ENCODE peak calls at places on chromosomes 3 and 15, in four cellular contexts. S, A, K and E are unnamed samples.

GRCh38 chr3:37712918-37713819 is 148.5 kb upstream of the CTDSPL start:
- DNase-seq in S (no peak), A (peak), K (no peak), E (no peak)

GRCh38 chr3:171833775-171834460 is 9.2 kb upstream of the TMEM212 start:
- DNase-seq in S (no peak), A (peak), K (no peak), E (no peak)

GRCh38 chr3:87120850-87121249 is 106.3 kb upstream of the CHMP2B start:
- DNase-seq in S (no peak), A (no peak), K (no peak), E (peak)

GRCh38 chr3:172749201-172749965 is 1.1 kb upstream of the ECT2 start:
- DNase-seq in S (no peak), A (peak), K (peak), E (peak)

GRCh38 chr3:171876651-171877272 is 33.6 kb downstream of the TMEM212 start:
- DNase-seq in S (no peak), A (peak), K (no peak), E (peak)

GRCh38 chr3:188253123-188253793 is 99.3 kb downstream of the LPP start:
- DNase-seq in S (no peak), A (no peak), K (no peak), E (no peak)

GRCh38 chr3:120524171-120524923 is 71.8 kb upstream of the NDUFB4 start:
- DNase-seq in S (no peak), A (peak), K (no peak), E (no peak)

GRCh38 chr3:158434412-158435038 is 136.5 kb upstream of the MLF1 start:
- DNase-seq in S (peak), A (peak), K (peak), E (peak)

GRCh38 chr3:52046186-52046913 is 10.0 kb downstream of the DUSP7 start:
- DNase-seq in S (no peak), A (peak), K (no peak), E (peak)

GRCh38 chr3:58072046-58072445 is 63.8 kb downstream of the FLNB start:
- DNase-seq in S (no peak), A (peak), K (no peak), E (no peak)

GRCh38 chr15:63551400-63551799 is 45.8 kb upstream of the FBXL22 start:
- DNase-seq in S (no peak), A (peak), K (no peak), E (peak)

GRCh38 chr15:74242296-74242929 is 6.3 kb downstream of the CCDC33 start:
- DNase-seq in S (no peak), A (peak), K (no peak), E (no peak)

GRCh38 chr3:46926039-46926438 is 48.5 kb downstream of the PTH1R start:
- DNase-seq in S (no peak), A (peak), K (no peak), E (peak)

GRCh38 chr3:16508242-16508575 is 5.3 kb downstream of the RFTN1 start:
- DNase-seq in S (no peak), A (no peak), K (no peak), E (no peak)

GRCh38 chr3:57919987-57920386 is 88.2 kb upstream of the FLNB start:
- DNase-seq in S (no peak), A (no peak), K (no peak), E (no peak)

GRCh38 chr15:70478251-70478990 is 284.9 kb downstream of the UACA start:
- DNase-seq in S (no peak), A (no peak), K (no peak), E (no peak)

GRCh38 chr3:188956839-188957489 is 214.8 kb upstream of the TPRG1 start:
- DNase-seq in S (no peak), A (peak), K (no peak), E (no peak)

DNA sequence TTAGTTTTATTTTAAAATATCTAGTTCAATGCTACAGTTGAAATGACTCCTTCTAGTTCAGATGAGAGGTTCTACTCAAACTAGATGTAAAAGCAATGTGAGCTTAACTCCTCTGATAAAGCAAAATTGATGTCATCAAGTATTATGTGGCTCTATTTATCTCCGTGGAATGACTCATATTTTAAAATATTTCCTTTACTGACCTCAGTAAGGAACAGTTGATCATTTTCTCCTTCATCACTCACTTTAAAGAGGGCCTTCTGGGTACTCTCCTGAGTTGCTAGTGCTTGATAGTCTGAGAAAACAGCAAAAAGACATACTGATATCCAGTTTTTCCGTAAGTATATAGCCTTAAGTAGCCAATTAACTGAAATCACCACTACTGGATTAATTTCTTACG is 1099.3 kb downstream of the ROBO2 start:
- DNase-seq in S (no peak), A (peak), K (no peak), E (peak)
- H3K4me3 ChIP-seq in S (no peak), A (no peak), K (no peak), E (no peak)

GRCh38 chr3:194741916-194742315 is 56.2 kb downstream of the FAM43A start:
- DNase-seq in S (no peak), A (no peak), K (no peak), E (no peak)
- H3K4me3 ChIP-seq in S (no peak), A (no peak), K (no peak), E (no peak)

GRCh38 chr3:22471557-22471956 is 720.5 kb upstream of the ZNF385D start:
- DNase-seq in S (no peak), A (no peak), K (no peak), E (no peak)

GRCh38 chr3:22474706-22475470 is 723.9 kb upstream of the ZNF385D start:
- DNase-seq in S (no peak), A (peak), K (no peak), E (peak)

DNA sequence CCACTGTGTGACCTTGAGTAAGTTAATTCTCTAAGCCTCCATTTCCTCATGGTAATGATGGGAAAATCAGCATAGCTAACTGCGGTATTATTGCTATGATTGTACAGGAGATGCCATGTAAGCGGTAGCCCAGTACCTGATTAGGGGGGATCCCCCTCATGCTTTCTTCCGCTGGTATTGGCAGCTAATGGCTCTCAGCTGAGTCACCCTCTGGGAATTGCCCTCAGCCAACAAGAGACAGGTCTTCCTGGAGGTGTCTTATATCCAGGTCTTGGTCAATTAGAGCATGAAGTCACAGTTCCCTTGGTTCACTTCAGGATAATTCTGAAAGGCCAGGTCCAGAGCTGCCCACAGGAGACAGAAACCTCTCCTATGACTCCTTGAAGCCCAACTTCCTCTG is 724.7 kb upstream of the ZNF385D start:
- DNase-seq in S (no peak), A (no peak), K (no peak), E (no peak)
- H3K4me3 ChIP-seq in S (no peak), A (no peak), K (no peak), E (no peak)

GRCh38 chr3:181726351-181727121 is 14.8 kb downstream of the SOX2 start:
- DNase-seq in S (no peak), A (no peak), K (peak), E (no peak)
- H3K4me3 ChIP-seq in S (peak), A (peak), K (peak), E (peak)

GRCh38 chr15:86256628-86257027 is 177.0 kb downstream of the AGBL1 start:
- DNase-seq in S (no peak), A (no peak), K (no peak), E (no peak)

GRCh38 chr15:86255247-86255646 is 175.6 kb downstream of the AGBL1 start:
- DNase-seq in S (no peak), A (no peak), K (no peak), E (no peak)
- H3K4me3 ChIP-seq in S (no peak), A (no peak), K (no peak), E (no peak)

GRCh38 chr15:90190606-90191343 is 10.4 kb upstream of the SEMA4B start:
- DNase-seq in S (no peak), A (no peak), K (peak), E (no peak)

GRCh38 chr15:90187257-90187868 is 13.8 kb upstream of the SEMA4B start:
- DNase-seq in S (no peak), A (no peak), K (no peak), E (no peak)

GRCh38 chr15:90189781-90190467 is 11.2 kb upstream of the SEMA4B start:
- DNase-seq in S (no peak), A (no peak), K (no peak), E (no peak)

GRCh38 chr15:90191344-90191687 is 9.8 kb upstream of the SEMA4B start:
- DNase-seq in S (no peak), A (no peak), K (no peak), E (no peak)

DNA sequence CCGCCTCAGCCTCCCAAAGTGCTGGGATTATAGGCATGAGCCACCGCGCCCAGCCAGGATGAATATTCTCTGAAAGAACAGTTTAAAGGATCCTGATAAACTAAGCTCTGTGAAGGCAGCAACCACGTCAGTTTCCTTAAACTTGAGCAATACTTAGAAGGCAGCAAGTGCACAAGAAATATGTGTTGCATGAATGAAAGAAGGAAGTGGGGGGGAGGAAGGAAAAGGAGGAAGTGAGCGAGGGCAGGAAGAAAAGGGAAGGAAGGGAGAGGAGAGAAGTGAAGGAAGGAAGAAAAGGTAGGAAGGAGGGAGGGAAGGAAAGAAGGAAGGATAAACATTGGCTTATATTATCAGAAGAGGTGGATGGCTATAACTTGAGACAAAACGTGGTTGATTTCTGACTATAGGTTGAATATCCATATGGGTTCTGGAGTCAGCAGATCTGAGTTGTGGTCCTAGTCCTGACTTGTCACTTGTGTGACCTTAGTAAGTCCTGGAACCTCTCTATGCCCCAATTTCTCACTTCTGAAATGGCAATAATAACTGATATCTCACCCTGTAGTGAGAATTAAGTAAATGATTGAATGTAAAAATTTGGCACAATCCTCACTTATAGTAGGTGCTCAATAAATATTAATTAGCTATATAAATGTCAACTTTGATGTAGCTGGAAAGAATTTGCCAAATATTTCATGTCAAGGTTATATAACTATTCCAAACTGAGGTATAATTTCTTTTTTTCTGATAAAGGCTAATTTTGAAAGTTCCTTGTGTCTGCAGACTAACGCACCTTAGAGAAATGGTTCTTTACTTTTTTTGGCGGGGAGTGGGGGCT is 12.0 kb upstream of the SEMA4B start:
- DNase-seq in S (no peak), A (no peak), K (no peak), E (no peak)
- H3K4me3 ChIP-seq in S (peak), A (no peak), K (no peak), E (no peak)

GRCh38 chr15:48060396-48060795 is 60.4 kb upstream of the SLC24A5 start:
- DNase-seq in S (no peak), A (no peak), K (no peak), E (no peak)

GRCh38 chr15:48061588-48061987 is 59.2 kb upstream of the SLC24A5 start:
- DNase-seq in S (no peak), A (no peak), K (no peak), E (no peak)

GRCh38 chr15:48058371-48058770 is 62.4 kb upstream of the SLC24A5 start:
- DNase-seq in S (no peak), A (no peak), K (no peak), E (no peak)

GRCh38 chr15:48062476-48062875 is 58.3 kb upstream of the SLC24A5 start:
- DNase-seq in S (no peak), A (no peak), K (no peak), E (no peak)

DNA sequence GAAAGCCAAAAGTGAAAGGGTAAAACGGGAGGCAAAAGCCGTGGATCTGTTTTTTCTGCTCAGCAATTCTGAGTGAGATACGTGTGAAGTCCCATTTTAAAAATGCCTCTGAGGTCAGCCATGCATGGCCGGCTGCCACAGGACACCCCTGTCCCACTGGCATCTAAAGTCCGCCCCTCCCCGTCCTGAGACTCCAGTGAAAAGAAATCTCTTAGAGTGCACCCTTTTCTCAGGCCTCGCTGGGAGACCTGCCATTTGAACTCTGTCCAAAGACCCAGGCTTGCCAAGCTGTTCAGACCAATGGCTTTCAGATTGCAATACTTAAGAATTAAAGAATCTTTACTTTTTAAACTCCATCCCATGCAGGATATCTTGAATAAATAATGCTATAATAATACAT is 61.0 kb upstream of the SLC24A5 start:
- DNase-seq in S (peak), A (peak), K (peak), E (no peak)
- H3K4me3 ChIP-seq in S (no peak), A (peak), K (peak), E (no peak)

GRCh38 chr15:22237891-22238275 is 157.6 kb downstream of the OR4M2 start:
- DNase-seq in S (no peak), A (no peak), K (no peak), E (no peak)

GRCh38 chr15:22241451-22241850 is 161.1 kb downstream of the OR4M2 start:
- DNase-seq in S (no peak), A (no peak), K (no peak), E (no peak)

GRCh38 chr15:22240403-22240802 is 160.1 kb downstream of the OR4M2 start:
- DNase-seq in S (no peak), A (no peak), K (no peak), E (no peak)

GRCh38 chr15:22240951-22241350 is 160.6 kb downstream of the OR4M2 start:
- DNase-seq in S (no peak), A (no peak), K (no peak), E (no peak)

DNA sequence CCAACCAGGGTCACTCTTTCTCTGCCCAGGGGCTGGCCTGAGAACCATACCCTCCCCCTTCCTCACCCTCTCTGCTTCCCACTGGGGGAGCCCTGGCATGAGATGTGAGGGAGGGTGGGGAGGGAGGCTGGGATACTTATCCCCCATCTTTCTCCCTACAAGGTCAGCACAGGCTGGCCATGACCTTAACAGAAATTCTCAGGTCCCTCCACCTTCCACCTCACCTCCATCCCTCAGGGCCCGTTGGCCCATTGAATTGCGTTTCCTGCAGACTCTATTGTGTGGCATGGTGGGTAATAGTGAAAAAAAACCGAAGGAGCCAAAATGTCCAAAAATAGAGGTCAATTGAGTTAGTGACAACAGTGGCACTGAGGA is 159.5 kb downstream of the OR4M2 start:
- DNase-seq in S (no peak), A (no peak), K (no peak), E (no peak)
- H3K4me3 ChIP-seq in S (no peak), A (no peak), K (no peak), E (no peak)

DNA sequence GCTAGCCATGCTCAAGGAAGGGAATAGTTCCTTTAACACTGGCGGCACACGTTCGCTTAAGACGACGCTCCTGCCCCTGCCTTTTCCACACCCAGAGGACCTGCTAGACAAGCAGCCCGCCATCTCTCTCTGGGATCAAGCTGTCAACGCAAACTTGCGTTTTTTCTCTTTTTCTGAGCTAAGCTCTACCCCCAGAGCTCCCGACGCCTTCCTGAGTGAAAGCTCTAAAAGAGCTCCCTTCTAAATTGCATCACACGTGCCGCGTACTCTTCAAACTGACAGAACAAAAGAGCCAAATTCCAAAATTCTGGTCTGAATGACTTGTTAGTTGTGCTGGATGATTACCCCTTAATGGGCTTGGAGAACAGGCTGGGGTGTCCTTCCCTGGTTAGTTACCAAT is 81.2 kb downstream of the MDFIC2 start:
- DNase-seq in S (no peak), A (no peak), K (no peak), E (no peak)
- H3K4me3 ChIP-seq in S (no peak), A (no peak), K (no peak), E (no peak)

GRCh38 chr3:99016452-99016851 is 115.0 kb upstream of the DCBLD2 start:
- DNase-seq in S (no peak), A (no peak), K (no peak), E (no peak)
- H3K4me3 ChIP-seq in S (no peak), A (no peak), K (no peak), E (no peak)